ENCODE peak calls at places on chromosomes 3 and 15, in eight cellular contexts. One of them, this sample, is unnamed.

GRCh38 chr15:68497206-68497910 is 65.4 kb upstream of the ITGA11 start:
- DNase-seq in AG04449: no peak
- DNase-seq in neural crest cell: no peak
- DNase-seq in AG04450: no peak
- DNase-seq in AG10803: peak; percentile 83
- DNase-seq in cardiac muscle cell: no peak
- DNase-seq in omental fat pad: no peak
- DNase-seq in lower lobe of right lung: no peak
- DNase-seq in this sample: no peak

GRCh38 chr15:77371850-77372249 is 48.1 kb downstream of the PEAK1 start:
- DNase-seq in AG04449: no peak
- DNase-seq in neural crest cell: no peak
- DNase-seq in AG04450: no peak
- DNase-seq in AG10803: no peak
- DNase-seq in cardiac muscle cell: no peak
- DNase-seq in omental fat pad: no peak
- DNase-seq in lower lobe of right lung: no peak
- DNase-seq in this sample: no peak

GRCh38 chr3:173399001-173399400 is 1.5 kb downstream of the NLGN1 start:
- DNase-seq in AG04449: no peak
- DNase-seq in neural crest cell: no peak
- DNase-seq in AG04450: no peak
- DNase-seq in AG10803: no peak
- DNase-seq in cardiac muscle cell: no peak
- DNase-seq in omental fat pad: no peak
- DNase-seq in lower lobe of right lung: no peak
- DNase-seq in this sample: no peak

GRCh38 chr3:146503459-146504202 is 34.3 kb upstream of the PLSCR2 start:
- DNase-seq in AG04449: peak; percentile 74
- DNase-seq in neural crest cell: no peak
- DNase-seq in AG04450: peak; percentile 85
- DNase-seq in AG10803: peak; percentile 94
- DNase-seq in cardiac muscle cell: peak; percentile 89
- DNase-seq in omental fat pad: no peak
- DNase-seq in lower lobe of right lung: no peak
- DNase-seq in this sample: no peak

GRCh38 chr15:64596701-64597468 is 136.5 kb downstream of the ZNF609 start:
- DNase-seq in AG04449: no peak
- DNase-seq in neural crest cell: peak; percentile 4
- DNase-seq in AG04450: no peak
- DNase-seq in AG10803: peak; percentile 61
- DNase-seq in cardiac muscle cell: peak; percentile 71
- DNase-seq in omental fat pad: no peak
- DNase-seq in lower lobe of right lung: no peak
- DNase-seq in this sample: peak; percentile 34

GRCh38 chr3:43515208-43515917 is 106.4 kb downstream of the ANO10 start:
- DNase-seq in AG04449: no peak
- DNase-seq in neural crest cell: no peak
- DNase-seq in AG04450: no peak
- DNase-seq in AG10803: no peak
- DNase-seq in cardiac muscle cell: no peak
- DNase-seq in omental fat pad: no peak
- DNase-seq in lower lobe of right lung: no peak
- DNase-seq in this sample: no peak

GRCh38 chr15:63560741-63561448 is 36.3 kb upstream of the FBXL22 start:
- DNase-seq in AG04449: no peak
- DNase-seq in neural crest cell: no peak
- DNase-seq in AG04450: no peak
- DNase-seq in AG10803: no peak
- DNase-seq in cardiac muscle cell: no peak
- DNase-seq in omental fat pad: no peak
- DNase-seq in lower lobe of right lung: no peak
- DNase-seq in this sample: no peak

GRCh38 chr3:71512000-71512399 is 71.5 kb downstream of the FOXP1 start:
- DNase-seq in AG04449: no peak
- DNase-seq in neural crest cell: no peak
- DNase-seq in AG04450: no peak
- DNase-seq in AG10803: no peak
- DNase-seq in cardiac muscle cell: no peak
- DNase-seq in omental fat pad: no peak
- DNase-seq in lower lobe of right lung: no peak
- DNase-seq in this sample: no peak

GRCh38 chr3:151218136-151218535 is 15.1 kb upstream of the GPR171 start:
- DNase-seq in AG04449: no peak
- DNase-seq in neural crest cell: no peak
- DNase-seq in AG04450: no peak
- DNase-seq in AG10803: no peak
- DNase-seq in cardiac muscle cell: no peak
- DNase-seq in omental fat pad: no peak
- DNase-seq in lower lobe of right lung: no peak
- DNase-seq in this sample: no peak

GRCh38 chr15:36933239-36933990 is 166.9 kb downstream of the MEIS2 start:
- DNase-seq in AG04449: no peak
- DNase-seq in neural crest cell: no peak
- DNase-seq in AG04450: no peak
- DNase-seq in AG10803: no peak
- DNase-seq in cardiac muscle cell: no peak
- DNase-seq in omental fat pad: no peak
- DNase-seq in lower lobe of right lung: no peak
- DNase-seq in this sample: no peak

GRCh38 chr3:57810471-57811144 is 54.5 kb downstream of the SLMAP start:
- DNase-seq in AG04449: no peak
- DNase-seq in neural crest cell: no peak
- DNase-seq in AG04450: no peak
- DNase-seq in AG10803: no peak
- DNase-seq in cardiac muscle cell: no peak
- DNase-seq in omental fat pad: no peak
- DNase-seq in lower lobe of right lung: no peak
- DNase-seq in this sample: no peak

GRCh38 chr15:50116477-50116876 is 2.6 kb downstream of the ATP8B4 start:
- DNase-seq in AG04449: no peak
- DNase-seq in neural crest cell: no peak
- DNase-seq in AG04450: no peak
- DNase-seq in AG10803: peak; percentile 31
- DNase-seq in cardiac muscle cell: peak; percentile 17
- DNase-seq in omental fat pad: no peak
- DNase-seq in lower lobe of right lung: no peak
- DNase-seq in this sample: no peak

GRCh38 chr3:7781395-7781794 is 720.2 kb upstream of the LMCD1 start:
- DNase-seq in AG04449: no peak
- DNase-seq in neural crest cell: no peak
- DNase-seq in AG04450: no peak
- DNase-seq in AG10803: no peak
- DNase-seq in cardiac muscle cell: no peak
- DNase-seq in omental fat pad: no peak
- DNase-seq in lower lobe of right lung: no peak
- DNase-seq in this sample: no peak

GRCh38 chr3:185152433-185153169 is at the start of gene C3orf70:
- DNase-seq in AG04449: no peak
- DNase-seq in neural crest cell: peak; percentile 59
- DNase-seq in AG04450: no peak
- DNase-seq in AG10803: peak; percentile 71
- DNase-seq in cardiac muscle cell: peak; percentile 66
- DNase-seq in omental fat pad: no peak
- DNase-seq in lower lobe of right lung: peak; percentile 61
- DNase-seq in this sample: peak; percentile 59

GRCh38 chr3:59563966-59564365 is 514.1 kb upstream of the CFAP20DC start:
- DNase-seq in AG04449: peak; percentile 24
- DNase-seq in neural crest cell: no peak
- DNase-seq in AG04450: no peak
- DNase-seq in AG10803: peak; percentile 82
- DNase-seq in cardiac muscle cell: peak; percentile 5
- DNase-seq in omental fat pad: no peak
- DNase-seq in lower lobe of right lung: no peak
- DNase-seq in this sample: no peak

GRCh38 chr15:34795267-34796081 is at the start of gene ACTC1:
- DNase-seq in AG04449: no peak
- DNase-seq in neural crest cell: peak; percentile 32
- DNase-seq in AG04450: no peak
- DNase-seq in AG10803: peak; percentile 54
- DNase-seq in cardiac muscle cell: peak; percentile 55
- DNase-seq in omental fat pad: no peak
- DNase-seq in lower lobe of right lung: no peak
- DNase-seq in this sample: no peak

GRCh38 chr3:129315386-129315991 is 36.8 kb downstream of the HMCES start:
- DNase-seq in AG04449: no peak
- DNase-seq in neural crest cell: no peak
- DNase-seq in AG04450: no peak
- DNase-seq in AG10803: peak; percentile 22
- DNase-seq in cardiac muscle cell: peak; percentile 44
- DNase-seq in omental fat pad: peak; percentile 26
- DNase-seq in lower lobe of right lung: peak; percentile 76
- DNase-seq in this sample: no peak

GRCh38 chr3:13016083-13016725 is 57.0 kb downstream of the IQSEC1 start:
- DNase-seq in AG04449: no peak
- DNase-seq in neural crest cell: no peak
- DNase-seq in AG04450: no peak
- DNase-seq in AG10803: no peak
- DNase-seq in cardiac muscle cell: no peak
- DNase-seq in omental fat pad: no peak
- DNase-seq in lower lobe of right lung: peak; percentile 79
- DNase-seq in this sample: no peak

GRCh38 chr3:175585898-175586297 is 726.8 kb downstream of the NAALADL2 start:
- DNase-seq in AG04449: no peak
- DNase-seq in neural crest cell: no peak
- DNase-seq in AG04450: peak; percentile 46
- DNase-seq in AG10803: peak; percentile 34
- DNase-seq in cardiac muscle cell: peak; percentile 18
- DNase-seq in omental fat pad: no peak
- DNase-seq in lower lobe of right lung: no peak
- DNase-seq in this sample: no peak

GRCh38 chr3:79490165-79491028 is 277.4 kb downstream of the ROBO1 start:
- DNase-seq in AG04449: no peak
- DNase-seq in neural crest cell: no peak
- DNase-seq in AG04450: peak; percentile 20
- DNase-seq in AG10803: peak; percentile 54
- DNase-seq in cardiac muscle cell: peak; percentile 95
- DNase-seq in omental fat pad: no peak
- DNase-seq in lower lobe of right lung: peak; percentile 52
- DNase-seq in this sample: no peak

GRCh38 chr15:66593219-66593780 is 27.5 kb upstream of the LCTL start:
- DNase-seq in AG04449: no peak
- DNase-seq in neural crest cell: no peak
- DNase-seq in AG04450: no peak
- DNase-seq in AG10803: peak; percentile 15
- DNase-seq in cardiac muscle cell: no peak
- DNase-seq in omental fat pad: no peak
- DNase-seq in lower lobe of right lung: peak; percentile 8
- DNase-seq in this sample: no peak

GRCh38 chr3:5305681-5305983 is 118.1 kb downstream of the EDEM1 start:
- DNase-seq in AG04449: no peak
- DNase-seq in neural crest cell: no peak
- DNase-seq in AG04450: no peak
- DNase-seq in AG10803: no peak
- DNase-seq in cardiac muscle cell: no peak
- DNase-seq in omental fat pad: no peak
- DNase-seq in lower lobe of right lung: no peak
- DNase-seq in this sample: no peak
- TF ChIP-seq CTCF in AG04449: no peak
- TF ChIP-seq CTCF in neural crest cell: peak; percentile 7
- TF ChIP-seq CTCF in AG04450: no peak
- TF ChIP-seq CTCF in AG10803: no peak
- TF ChIP-seq CTCF in cardiac muscle cell: no peak
- TF ChIP-seq CTCF in omental fat pad: no peak
- TF ChIP-seq CTCF in lower lobe of right lung: no peak
- TF ChIP-seq CTCF in this sample: no peak

GRCh38 chr3:41418961-41419691 is 219.8 kb downstream of the CTNNB1 start:
- DNase-seq in AG04449: peak; percentile 7
- DNase-seq in neural crest cell: no peak
- DNase-seq in AG04450: peak; percentile 7
- DNase-seq in AG10803: peak; percentile 1
- DNase-seq in cardiac muscle cell: peak; percentile 47
- DNase-seq in omental fat pad: no peak
- DNase-seq in lower lobe of right lung: no peak
- DNase-seq in this sample: no peak
- TF ChIP-seq CTCF in AG04449: peak; percentile 4
- TF ChIP-seq CTCF in neural crest cell: no peak
- TF ChIP-seq CTCF in AG04450: no peak
- TF ChIP-seq CTCF in AG10803: no peak
- TF ChIP-seq CTCF in cardiac muscle cell: peak; percentile 15
- TF ChIP-seq CTCF in omental fat pad: no peak
- TF ChIP-seq CTCF in lower lobe of right lung: no peak
- TF ChIP-seq CTCF in this sample: no peak

GRCh38 chr3:154023148-154023547 is 98.0 kb upstream of the ARHGEF26 start:
- DNase-seq in AG04449: no peak
- DNase-seq in neural crest cell: no peak
- DNase-seq in AG04450: no peak
- DNase-seq in AG10803: peak; percentile 5
- DNase-seq in cardiac muscle cell: peak; percentile 16
- DNase-seq in omental fat pad: no peak
- DNase-seq in lower lobe of right lung: no peak
- DNase-seq in this sample: no peak

GRCh38 chr3:154015307-154015706 is 105.9 kb upstream of the ARHGEF26 start:
- DNase-seq in AG04449: no peak
- DNase-seq in neural crest cell: no peak
- DNase-seq in AG04450: no peak
- DNase-seq in AG10803: no peak
- DNase-seq in cardiac muscle cell: no peak
- DNase-seq in omental fat pad: no peak
- DNase-seq in lower lobe of right lung: no peak
- DNase-seq in this sample: no peak

GRCh38 chr3:154022603-154023002 is 98.6 kb upstream of the ARHGEF26 start:
- DNase-seq in AG04449: no peak
- DNase-seq in neural crest cell: no peak
- DNase-seq in AG04450: no peak
- DNase-seq in AG10803: no peak
- DNase-seq in cardiac muscle cell: peak; percentile 30
- DNase-seq in omental fat pad: no peak
- DNase-seq in lower lobe of right lung: no peak
- DNase-seq in this sample: no peak

DNA sequence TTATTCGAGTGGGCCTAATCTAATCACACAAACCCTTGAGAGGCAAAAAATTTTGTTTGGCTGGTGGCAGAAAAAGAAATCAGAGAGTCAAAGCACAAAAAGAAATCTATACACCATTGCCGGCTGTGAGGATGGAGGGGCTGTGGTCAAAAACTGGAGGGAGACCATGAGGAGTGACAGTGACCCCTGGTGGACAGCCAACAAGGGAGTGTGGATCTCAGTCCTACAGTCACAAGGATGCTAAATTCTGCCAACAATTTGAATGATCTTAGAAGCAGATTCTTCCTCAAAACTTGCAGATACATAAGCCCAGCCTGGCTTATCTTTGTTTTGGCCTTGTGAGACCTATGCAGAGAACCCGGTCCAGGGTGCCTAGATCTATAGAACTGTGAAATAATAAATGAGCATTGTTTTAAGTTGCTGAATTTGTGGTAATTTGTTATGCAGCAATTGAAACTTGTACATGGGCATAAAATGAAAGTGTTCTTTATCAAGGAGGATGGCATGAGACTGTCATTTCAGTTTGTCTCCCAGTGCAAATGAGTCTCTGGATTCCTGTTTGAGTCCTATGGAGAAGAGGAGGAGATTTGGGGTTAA is 103.0 kb upstream of the ARHGEF26 start:
- DNase-seq in AG04449: no peak
- DNase-seq in neural crest cell: peak; percentile 59
- DNase-seq in AG04450: no peak
- DNase-seq in AG10803: peak; percentile 9
- DNase-seq in cardiac muscle cell: peak; percentile 43
- DNase-seq in omental fat pad: no peak
- DNase-seq in lower lobe of right lung: no peak
- DNase-seq in this sample: no peak
- TF ChIP-seq CTCF in AG04449: peak; percentile 51
- TF ChIP-seq CTCF in neural crest cell: peak; percentile 69
- TF ChIP-seq CTCF in AG04450: peak; percentile 62
- TF ChIP-seq CTCF in AG10803: peak; percentile 56
- TF ChIP-seq CTCF in cardiac muscle cell: peak; percentile 66
- TF ChIP-seq CTCF in omental fat pad: no peak
- TF ChIP-seq CTCF in lower lobe of right lung: peak; percentile 18
- TF ChIP-seq CTCF in this sample: peak; percentile 54

GRCh38 chr15:91140561-91140960 is 40.5 kb downstream of the SV2B start:
- DNase-seq in AG04449: no peak
- DNase-seq in neural crest cell: no peak
- DNase-seq in AG04450: no peak
- DNase-seq in AG10803: no peak
- DNase-seq in cardiac muscle cell: no peak
- DNase-seq in omental fat pad: no peak
- DNase-seq in lower lobe of right lung: no peak
- DNase-seq in this sample: no peak
- TF ChIP-seq CTCF in AG04449: no peak
- TF ChIP-seq CTCF in neural crest cell: no peak
- TF ChIP-seq CTCF in AG04450: no peak
- TF ChIP-seq CTCF in AG10803: no peak
- TF ChIP-seq CTCF in cardiac muscle cell: no peak
- TF ChIP-seq CTCF in omental fat pad: no peak
- TF ChIP-seq CTCF in lower lobe of right lung: no peak
- TF ChIP-seq CTCF in this sample: no peak